ENCODE peak calls at places on chromosomes 4 and X, in four cellular contexts. A, B, L and W are unnamed samples.

GRCh38 chr4:168744021-168744420 is 247.2 kb downstream of the PALLD start:
- DNase-seq in B (no peak), A (no peak), L (no peak), W (no peak)

GRCh38 chrX:16999275-16999674 is 52.8 kb downstream of the REPS2 start:
- DNase-seq in L (no peak), A (no peak), B (no peak), W (no peak)

GRCh38 chr4:139522457-139522856 is 33.6 kb downstream of the SETD7 start:
- DNase-seq in A (no peak), B (no peak), L (no peak), W (no peak)

GRCh38 chr4:133062851-133063250 is 86.2 kb upstream of the PCDH10 start:
- DNase-seq in L (no peak), A (no peak), B (no peak), W (no peak)

GRCh38 chr4:123488916-123489315 is 92.3 kb downstream of the SPRY1 start:
- DNase-seq in A (no peak), L (no peak), B (no peak), W (no peak)

GRCh38 chr4:153471691-153472080 is 5.5 kb downstream of the TMEM131L start:
- DNase-seq in L (no peak), B (no peak), A (no peak), W (no peak)

GRCh38 chrX:72128881-72129280 is 2.8 kb downstream of the RTL5 start:
- DNase-seq in B (no peak), L (no peak), A (no peak), W (no peak)

GRCh38 chr4:88230953-88231835 is 53.2 kb downstream of the PPM1K start:
- DNase-seq in L (peak; percentile 15), B (no peak), A (no peak), W (no peak)

GRCh38 chr4:74682567-74683359 is 111.6 kb downstream of the BTC start:
- DNase-seq in B (no peak), A (peak; percentile 70), L (no peak), W (no peak)

GRCh38 chrX:87392369-87392768 is 125.2 kb upstream of the KLHL4 start:
- DNase-seq in A (no peak), B (no peak), L (no peak), W (no peak)

GRCh38 chr4:14958436-14958835 is 43.8 kb upstream of the CPEB2 start:
- DNase-seq in A (no peak), B (no peak), L (no peak), W (no peak)

GRCh38 chr4:162229670-162230069 is 65.9 kb upstream of the FSTL5 start:
- DNase-seq in A (no peak), B (no peak), L (no peak), W (no peak)

GRCh38 chrX:124771292-124771691 is 424.9 kb downstream of the SH2D1A start:
- DNase-seq in A (no peak), B (no peak), L (no peak), W (no peak)

DNA sequence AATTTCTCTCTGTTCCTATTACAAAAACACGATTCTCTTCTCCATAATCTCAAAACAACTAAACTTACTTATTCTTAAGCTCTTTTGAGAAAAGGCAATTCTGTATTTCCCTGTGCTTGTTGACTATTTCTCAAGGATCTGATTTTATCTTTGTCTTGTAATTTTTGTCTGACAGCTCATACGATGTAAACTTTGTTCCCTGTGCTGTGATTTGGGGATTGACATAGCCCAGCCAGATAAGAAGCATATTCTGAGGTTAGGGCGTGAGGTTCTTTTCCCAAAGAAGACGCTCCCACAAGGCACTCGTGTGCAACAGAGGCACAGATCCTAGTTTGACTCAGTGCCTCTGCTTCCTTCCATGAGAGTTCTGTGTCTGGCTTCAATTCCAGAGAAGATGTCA is 95.0 kb downstream of the MID1 start:
- DNase-seq in A (no peak), B (no peak), L (no peak), W (no peak)
- H3K4me1 ChIP-seq in A (no peaks in the 10 kb centered on the region), B (no peaks in the 10 kb centered on the region), L (peaks cover 4% of the 10 kb centered on the region), W (no peaks in the 10 kb centered on the region)

DNA sequence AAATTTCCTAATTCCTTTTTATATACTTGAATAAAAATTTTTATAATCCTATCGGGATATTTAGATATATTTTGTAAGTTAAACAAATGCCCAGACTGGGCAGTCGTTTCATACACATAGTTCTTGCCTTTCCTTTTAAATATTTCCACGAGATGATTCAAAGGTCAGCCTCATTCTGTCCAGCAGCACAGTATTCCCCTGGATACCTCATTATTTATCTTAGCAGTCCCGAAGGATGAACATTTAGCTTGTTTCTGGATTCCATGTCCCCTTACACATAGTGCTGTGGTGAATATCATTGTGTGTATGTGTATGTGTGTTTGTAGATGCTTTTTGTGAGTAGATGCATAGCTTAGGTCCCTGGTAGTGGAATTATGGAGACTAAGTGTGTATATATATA is 38.3 kb downstream of the RAPGEF2 start:
- DNase-seq in L (no peak), B (no peak), A (no peak), W (no peak)
- H3K4me1 ChIP-seq in L (peaks cover 92% of the 10 kb centered on the region), B (peaks cover 23% of the 10 kb centered on the region), A (peaks cover 54% of the 10 kb centered on the region), W (peaks cover 4% of the 10 kb centered on the region)

GRCh38 chrX:111409326-111409725 is 2.7 kb downstream of the DCX start:
- DNase-seq in L (no peak), B (no peak), A (no peak), W (no peak)
- H3K4me1 ChIP-seq in L (no peaks in the 10 kb centered on the region), B (no peaks in the 10 kb centered on the region), A (no peaks in the 10 kb centered on the region), W (no peaks in the 10 kb centered on the region)

GRCh38 chr4:62210521-62210920 is 1010.4 kb downstream of the ADGRL3 start:
- DNase-seq in L (no peak), A (no peak), B (no peak), W (no peak)
- H3K4me1 ChIP-seq in L (no peaks in the 10 kb centered on the region), A (no peaks in the 10 kb centered on the region), B (no peaks in the 10 kb centered on the region), W (no peaks in the 10 kb centered on the region)

GRCh38 chr4:37541956-37542355 is 144.2 kb downstream of the RELL1 start:
- DNase-seq in B (no peak), A (no peak), L (no peak), W (no peak)

GRCh38 chr4:37538931-37539330 is 147.2 kb downstream of the RELL1 start:
- DNase-seq in B (no peak), A (no peak), L (no peak), W (no peak)

GRCh38 chr4:37546586-37546985 is 139.6 kb downstream of the RELL1 start:
- DNase-seq in L (no peak), B (no peak), A (no peak), W (no peak)

GRCh38 chr4:37540486-37540885 is 145.7 kb downstream of the RELL1 start:
- DNase-seq in L (no peak), B (no peak), A (no peak), W (no peak)

DNA sequence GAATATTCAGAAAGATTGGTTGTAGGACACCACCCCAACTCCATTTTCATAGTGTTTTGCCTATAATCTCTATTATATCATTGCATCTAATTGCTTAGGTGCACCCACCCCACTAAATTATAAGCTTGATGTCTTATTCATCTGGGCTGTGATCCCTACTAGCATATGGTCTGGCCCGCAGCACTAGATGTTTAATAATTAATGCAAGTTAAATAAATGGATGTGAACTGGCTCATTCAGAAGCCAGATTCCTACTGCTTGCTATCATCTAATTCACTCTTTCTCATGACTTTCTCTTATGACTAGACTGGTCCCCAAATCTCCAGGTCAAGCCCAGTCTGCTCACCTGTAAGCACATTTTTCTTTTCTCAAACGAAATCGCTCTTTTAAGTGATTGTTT is 143.4 kb downstream of the RELL1 start:
- DNase-seq in B (no peak), L (no peak), A (no peak), W (no peak)
- H3K4me1 ChIP-seq in B (no peaks in the 10 kb centered on the region), L (no peaks in the 10 kb centered on the region), A (no peaks in the 10 kb centered on the region), W (no peaks in the 10 kb centered on the region)

DNA sequence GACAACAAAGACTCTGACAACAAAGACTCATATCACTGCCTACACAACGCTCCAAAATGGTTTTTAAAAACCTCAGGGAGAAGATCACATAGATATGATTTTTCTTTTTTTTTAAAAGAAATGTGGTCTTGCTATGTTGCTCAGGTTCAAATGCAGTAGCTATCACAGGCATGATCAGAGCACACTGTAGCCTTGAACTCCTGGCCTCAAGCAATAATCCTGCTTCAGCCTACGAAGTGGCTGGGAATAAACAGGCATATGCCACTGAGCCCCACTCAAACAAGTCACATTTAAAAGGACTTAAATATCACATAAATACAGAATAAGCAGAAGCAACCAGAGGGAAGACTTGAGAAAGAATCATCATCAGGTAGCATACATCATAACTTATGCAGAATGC is 14.7 kb downstream of the DHX15 start:
- DNase-seq in B (no peak), A (no peak), L (no peak), W (no peak)
- H3K4me1 ChIP-seq in B (no peaks in the 10 kb centered on the region), A (peaks cover 96% of the 10 kb centered on the region), L (peaks cover 63% of the 10 kb centered on the region), W (peaks cover 7% of the 10 kb centered on the region)